ENCODE peak calls at places on chromosomes 4 and X, in five cellular contexts. H, L, X, I and A are unnamed samples.

GRCh38 chr4:26412381-26413372 is 77.6 kb downstream of the CCKAR start:
- DNase-seq in L (no peak), H (no peak), X (peak; percentile 10), I (no peak), A (no peak)

GRCh38 chrX:4805559-4805958 is 1092.1 kb upstream of the PRKX start:
- DNase-seq in H (no peak), I (no peak), X (no peak), L (no peak), A (no peak)

GRCh38 chr4:99165978-99166377 is 21.9 kb upstream of the ADH4 start:
- DNase-seq in I (no peak), X (no peak), L (no peak), H (no peak), A (no peak)

GRCh38 chrX:24672701-24673190 is 21.0 kb upstream of the POLA1 start:
- DNase-seq in X (no peak), I (no peak), H (no peak), L (no peak), A (no peak)

GRCh38 chr4:118997601-118998000 is 108.9 kb downstream of the SYNPO2 start:
- DNase-seq in I (no peak), L (no peak), H (peak; percentile 76), X (no peak), A (no peak)

GRCh38 chrX:78168065-78168464 is 28.6 kb upstream of the TAF9B start:
- DNase-seq in I (no peak), H (no peak), L (no peak), X (no peak), A (no peak)

GRCh38 chr4:47577779-47578553 is 92.9 kb downstream of the ATP10D start:
- DNase-seq in H (peak; percentile 2), X (peak; percentile 12), L (no peak), I (no peak), A (no peak)

GRCh38 chrX:1529756-1530155 is 7.2 kb downstream of the P2RY8 start:
- DNase-seq in L (no peak), X (no peak), H (no peak), I (no peak), A (no peak)

GRCh38 chr4:155548173-155548572 is 118.5 kb upstream of the GUCY1A1 start:
- DNase-seq in H (no peak), X (no peak), I (no peak), L (no peak), A (no peak)

GRCh38 chr4:139014391-139015268 is 951 bp upstream of the NOCT start:
- DNase-seq in I (no peak), L (no peak), X (peak; percentile 95), H (peak; percentile 88), A (peak; percentile 90)

GRCh38 chr4:142512161-142512560 is 333.9 kb downstream of the INPP4B start:
- DNase-seq in H (peak; percentile 17), X (peak; percentile 47), I (no peak), L (no peak), A (no peak)

GRCh38 chrX:73829890-73830466 is 267.0 kb downstream of the CHIC1 start:
- DNase-seq in L (no peak), X (no peak), I (no peak), H (no peak), A (no peak)

GRCh38 chr4:89324671-89325070 is 17.1 kb upstream of the GPRIN3 start:
- DNase-seq in H (no peak), I (no peak), L (no peak), X (no peak), A (peak; percentile 52)

GRCh38 chr4:35151816-35152572 is 1092.3 kb downstream of the ARAP2 start:
- DNase-seq in I (no peak), X (no peak), L (peak; percentile 22), H (no peak), A (no peak)

GRCh38 chr4:7719354-7720174 is 220.1 kb downstream of the AFAP1 start:
- DNase-seq in L (peak; percentile 90), X (peak; percentile 38), H (no peak), I (peak; percentile 68), A (no peak)

GRCh38 chr4:52052475-52052780 is 1.3 kb downstream of the SPATA18 start:
- DNase-seq in L (no peak), H (no peak), X (no peak), I (no peak), A (no peak)

GRCh38 chr4:123349401-123350190 is 47.0 kb upstream of the SPRY1 start:
- DNase-seq in H (no peak), I (no peak), X (no peak), L (no peak), A (no peak)

GRCh38 chr4:15691346-15692140 is 9.9 kb downstream of the FAM200B start:
- DNase-seq in X (peak; percentile 90), L (no peak), H (peak; percentile 67), I (no peak), A (no peak)

GRCh38 chr4:105196523-105197145 is 50.0 kb downstream of the TET2 start:
- DNase-seq in H (no peak), X (peak; percentile 26), I (no peak), L (no peak), A (no peak)

GRCh38 chrX:30039768-30040167 is 175.6 kb upstream of the MAGEB2 start:
- DNase-seq in H (peak; percentile 57), I (no peak), X (peak; percentile 39), L (no peak), A (no peak)

GRCh38 chr4:159290321-159291030 is 187.6 kb downstream of the RAPGEF2 start:
- DNase-seq in X (peak; percentile 56), I (no peak), L (no peak), H (peak; percentile 46), A (peak; percentile 35)

GRCh38 chrX:111585337-111585736 is 73.9 kb downstream of the SERTM2 start:
- DNase-seq in H (no peak), I (no peak), X (no peak), L (no peak), A (no peak)

GRCh38 chr4:121072836-121073362 is 564 bp upstream of the NDNF start:
- DNase-seq in I (no peak), X (no peak), H (no peak), L (no peak), A (no peak)